ENCODE peak calls at places on chromosomes 5 and 9, in six cellular contexts. One of them, this sample, is unnamed.

GRCh38 chr5:85049020-85049419 is 664.3 kb upstream of the EDIL3 start:
- DNase-seq in adrenal gland: no peak
- DNase-seq in right lobe of liver: no peak
- DNase-seq in uterus: no peak
- DNase-seq in breast epithelium: no peak
- DNase-seq in Peyer's patch: no peak
- DNase-seq in this sample: no peak

GRCh38 chr5:53343187-53343586 is 137.2 kb upstream of the FST start:
- DNase-seq in adrenal gland: no peak
- DNase-seq in right lobe of liver: no peak
- DNase-seq in uterus: no peak
- DNase-seq in breast epithelium: no peak
- DNase-seq in Peyer's patch: no peak
- DNase-seq in this sample: peak; percentile 16

GRCh38 chr9:95574866-95575553 is 58.2 kb upstream of the PTCH1 start:
- DNase-seq in adrenal gland: no peak
- DNase-seq in right lobe of liver: no peak
- DNase-seq in uterus: no peak
- DNase-seq in breast epithelium: no peak
- DNase-seq in Peyer's patch: no peak
- DNase-seq in this sample: no peak

GRCh38 chr9:112072721-112073553 is 102.2 kb downstream of the SUSD1 start:
- DNase-seq in adrenal gland: no peak
- DNase-seq in right lobe of liver: no peak
- DNase-seq in uterus: no peak
- DNase-seq in breast epithelium: no peak
- DNase-seq in Peyer's patch: no peak
- DNase-seq in this sample: no peak

GRCh38 chr5:72123764-72124163 is 16.5 kb downstream of the MAP1B start:
- DNase-seq in adrenal gland: no peak
- DNase-seq in right lobe of liver: no peak
- DNase-seq in uterus: no peak
- DNase-seq in breast epithelium: no peak
- DNase-seq in Peyer's patch: no peak
- DNase-seq in this sample: no peak

GRCh38 chr9:133527444-133527920 is 2.7 kb upstream of the MYMK start:
- DNase-seq in adrenal gland: no peak
- DNase-seq in right lobe of liver: no peak
- DNase-seq in uterus: no peak
- DNase-seq in breast epithelium: no peak
- DNase-seq in Peyer's patch: no peak
- DNase-seq in this sample: no peak

GRCh38 chr9:123662057-123662776 is 267.7 kb downstream of the DENND1A start:
- DNase-seq in adrenal gland: no peak
- DNase-seq in right lobe of liver: no peak
- DNase-seq in uterus: no peak
- DNase-seq in breast epithelium: no peak
- DNase-seq in Peyer's patch: no peak
- DNase-seq in this sample: no peak

GRCh38 chr5:110726249-110727024 is at the start of gene TMEM232:
- DNase-seq in adrenal gland: peak; percentile 85
- DNase-seq in right lobe of liver: peak; percentile 75
- DNase-seq in uterus: peak; percentile 49
- DNase-seq in breast epithelium: peak; percentile 55
- DNase-seq in Peyer's patch: peak; percentile 88
- DNase-seq in this sample: peak; percentile 63

GRCh38 chr9:19117039-19117716 is 10.1 kb downstream of the PLIN2 start:
- DNase-seq in adrenal gland: no peak
- DNase-seq in right lobe of liver: no peak
- DNase-seq in uterus: no peak
- DNase-seq in breast epithelium: no peak
- DNase-seq in Peyer's patch: peak; percentile 30
- DNase-seq in this sample: no peak

GRCh38 chr9:127698985-127699670 is 7.7 kb upstream of the CFAP157 start:
- DNase-seq in adrenal gland: peak; percentile 99
- DNase-seq in right lobe of liver: peak; percentile 92
- DNase-seq in uterus: peak; percentile 98
- DNase-seq in breast epithelium: peak; percentile 96
- DNase-seq in Peyer's patch: peak; percentile 96
- DNase-seq in this sample: peak; percentile 99
- TF ChIP-seq CTCF in adrenal gland: peak; percentile 64
- TF ChIP-seq CTCF in right lobe of liver: no peak
- TF ChIP-seq CTCF in uterus: peak; percentile 31
- TF ChIP-seq CTCF in breast epithelium: peak; percentile 6
- TF ChIP-seq CTCF in Peyer's patch: no peak
- TF ChIP-seq CTCF in this sample: peak; percentile 43

DNA sequence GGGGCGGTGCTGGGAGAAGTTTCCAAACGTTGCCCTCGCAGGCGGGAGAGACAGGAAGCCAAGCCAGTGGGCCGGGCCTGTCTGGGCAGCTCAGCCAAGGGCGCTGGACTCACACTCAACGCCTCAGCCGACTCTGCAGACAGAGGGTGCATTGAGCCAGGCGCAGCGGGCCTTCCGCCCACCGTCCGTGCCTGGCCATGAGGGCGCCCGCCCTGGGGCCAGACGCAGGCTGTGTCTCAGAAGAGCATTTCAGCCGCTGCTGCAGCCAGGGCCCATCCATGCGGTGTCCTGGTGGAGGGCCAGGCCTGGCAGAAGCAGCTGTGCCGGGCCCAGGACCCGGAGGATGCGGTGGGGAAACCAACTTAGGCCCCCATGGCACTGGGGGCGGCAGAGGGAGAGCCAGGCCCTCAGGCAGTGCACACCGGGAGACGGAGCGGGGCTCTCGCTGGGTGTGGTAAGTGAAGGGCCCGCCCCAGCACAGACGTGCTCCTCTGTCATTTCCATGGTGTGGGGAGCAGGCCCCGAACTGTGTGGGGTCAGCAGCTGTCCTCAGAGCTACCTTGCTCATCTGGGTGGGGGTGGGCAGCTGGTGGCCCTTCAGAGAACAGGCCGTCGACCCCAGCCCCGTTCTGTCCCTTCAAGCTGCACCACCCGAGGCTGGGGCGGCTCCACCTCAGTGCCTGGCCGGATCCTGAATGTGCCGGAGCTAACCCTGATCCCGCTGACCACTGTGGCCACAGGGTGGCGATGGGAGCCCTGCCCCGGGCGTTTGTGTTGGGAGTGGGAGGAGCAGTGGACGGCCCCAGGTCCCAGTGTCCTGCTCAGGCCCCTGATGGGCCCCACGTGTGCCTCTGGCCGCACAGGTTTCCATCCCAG is 18.0 kb downstream of the DNLZ start:
- DNase-seq in adrenal gland: peak; percentile 71
- DNase-seq in right lobe of liver: peak; percentile 72
- DNase-seq in uterus: no peak
- DNase-seq in breast epithelium: no peak
- DNase-seq in Peyer's patch: peak; percentile 56
- DNase-seq in this sample: peak; percentile 39
- TF ChIP-seq POLR2A in adrenal gland: no peak
- TF ChIP-seq POLR2A in right lobe of liver: no peak
- TF ChIP-seq POLR2A in uterus: no peak
- TF ChIP-seq POLR2A in breast epithelium: no peak
- TF ChIP-seq POLR2A in Peyer's patch: no peak
- TF ChIP-seq POLR2A in this sample: no peak

GRCh38 chr5:35785601-35786085 is 71.0 kb upstream of the IL7R start:
- DNase-seq in adrenal gland: no peak
- DNase-seq in right lobe of liver: no peak
- DNase-seq in uterus: no peak
- DNase-seq in breast epithelium: no peak
- DNase-seq in Peyer's patch: no peak
- DNase-seq in this sample: no peak

GRCh38 chr5:35783551-35783950 is 73.1 kb upstream of the IL7R start:
- DNase-seq in adrenal gland: no peak
- DNase-seq in right lobe of liver: no peak
- DNase-seq in uterus: no peak
- DNase-seq in breast epithelium: no peak
- DNase-seq in Peyer's patch: no peak
- DNase-seq in this sample: no peak

GRCh38 chr5:35790462-35790822 is 66.2 kb upstream of the IL7R start:
- DNase-seq in adrenal gland: no peak
- DNase-seq in right lobe of liver: no peak
- DNase-seq in uterus: no peak
- DNase-seq in breast epithelium: no peak
- DNase-seq in Peyer's patch: no peak
- DNase-seq in this sample: no peak

GRCh38 chr5:35789732-35790461 is 66.8 kb upstream of the IL7R start:
- DNase-seq in adrenal gland: no peak
- DNase-seq in right lobe of liver: no peak
- DNase-seq in uterus: no peak
- DNase-seq in breast epithelium: no peak
- DNase-seq in Peyer's patch: no peak
- DNase-seq in this sample: no peak

GRCh38 chr5:35788724-35789123 is 68.0 kb upstream of the IL7R start:
- DNase-seq in adrenal gland: peak; percentile 18
- DNase-seq in right lobe of liver: no peak
- DNase-seq in uterus: peak; percentile 34
- DNase-seq in breast epithelium: no peak
- DNase-seq in Peyer's patch: no peak
- DNase-seq in this sample: no peak
- H3K4me1 ChIP-seq in adrenal gland: no peaks in the 10 kb centered on the region
- H3K4me1 ChIP-seq in right lobe of liver: no peaks in the 10 kb centered on the region
- H3K4me1 ChIP-seq in uterus: no peaks in the 10 kb centered on the region
- H3K4me1 ChIP-seq in breast epithelium: no peaks in the 10 kb centered on the region
- H3K4me1 ChIP-seq in Peyer's patch: no peaks in the 10 kb centered on the region
- H3K4me1 ChIP-seq in this sample: peaks cover 3% of the 10 kb centered on the region

GRCh38 chr5:66757219-66757833 is 161.1 kb downstream of the MAST4 start:
- DNase-seq in adrenal gland: peak; percentile 59
- DNase-seq in right lobe of liver: peak; percentile 31
- DNase-seq in uterus: peak; percentile 55
- DNase-seq in breast epithelium: no peak
- DNase-seq in Peyer's patch: peak; percentile 73
- DNase-seq in this sample: no peak
- TF ChIP-seq CTCF in adrenal gland: peak; percentile 67
- TF ChIP-seq CTCF in right lobe of liver: peak; percentile 58
- TF ChIP-seq CTCF in uterus: peak; percentile 39
- TF ChIP-seq CTCF in breast epithelium: no peak
- TF ChIP-seq CTCF in Peyer's patch: peak; percentile 10
- TF ChIP-seq CTCF in this sample: no peak

GRCh38 chr5:86617309-86617755 is 409 bp upstream of the COX7C start:
- DNase-seq in adrenal gland: no peak
- DNase-seq in right lobe of liver: no peak
- DNase-seq in uterus: no peak
- DNase-seq in breast epithelium: no peak
- DNase-seq in Peyer's patch: no peak
- DNase-seq in this sample: no peak

GRCh38 chr5:86613459-86613858 is 4.3 kb upstream of the COX7C start:
- DNase-seq in adrenal gland: no peak
- DNase-seq in right lobe of liver: no peak
- DNase-seq in uterus: no peak
- DNase-seq in breast epithelium: no peak
- DNase-seq in Peyer's patch: no peak
- DNase-seq in this sample: no peak

GRCh38 chr5:86623785-86624483 is 6.2 kb downstream of the COX7C start:
- DNase-seq in adrenal gland: no peak
- DNase-seq in right lobe of liver: no peak
- DNase-seq in uterus: no peak
- DNase-seq in breast epithelium: no peak
- DNase-seq in Peyer's patch: no peak
- DNase-seq in this sample: no peak

GRCh38 chr5:86617756-86618577 is at the start of gene COX7C:
- DNase-seq in adrenal gland: peak; percentile 91
- DNase-seq in right lobe of liver: peak; percentile 83
- DNase-seq in uterus: peak; percentile 96
- DNase-seq in breast epithelium: peak; percentile 84
- DNase-seq in Peyer's patch: peak; percentile 98
- DNase-seq in this sample: peak; percentile 92
- TF ChIP-seq POLR2A in adrenal gland: peak; percentile 88
- TF ChIP-seq POLR2A in right lobe of liver: peak; percentile 86
- TF ChIP-seq POLR2A in uterus: peak; percentile 74
- TF ChIP-seq POLR2A in breast epithelium: peak; percentile 54
- TF ChIP-seq POLR2A in Peyer's patch: peak; percentile 84
- TF ChIP-seq POLR2A in this sample: peak; percentile 82

DNA sequence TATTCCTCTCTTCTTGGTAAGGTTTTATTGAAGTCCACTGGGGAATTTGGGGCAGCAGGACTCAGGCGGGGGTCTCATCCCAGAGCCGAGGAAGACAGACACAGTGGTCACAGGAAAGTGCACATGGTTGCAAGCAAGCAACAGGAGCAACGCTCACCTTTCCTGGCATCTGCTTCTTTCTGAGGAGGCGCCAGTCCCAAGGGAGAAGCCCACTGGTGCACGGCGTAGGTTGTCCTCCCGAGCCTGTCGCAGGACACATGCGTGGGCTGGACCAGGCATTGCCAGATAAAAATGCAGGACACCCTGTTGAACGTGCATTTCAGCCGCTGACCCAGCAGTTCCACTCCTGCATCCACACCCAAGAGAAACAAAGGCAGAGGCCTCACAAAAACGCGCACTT is 72.4 kb upstream of the OLFM1 start:
- DNase-seq in adrenal gland: no peak
- DNase-seq in right lobe of liver: no peak
- DNase-seq in uterus: no peak
- DNase-seq in breast epithelium: no peak
- DNase-seq in Peyer's patch: no peak
- DNase-seq in this sample: no peak
- H3K4me1 ChIP-seq in adrenal gland: no peaks in the 10 kb centered on the region
- H3K4me1 ChIP-seq in right lobe of liver: no peaks in the 10 kb centered on the region
- H3K4me1 ChIP-seq in uterus: no peaks in the 10 kb centered on the region
- H3K4me1 ChIP-seq in breast epithelium: no peaks in the 10 kb centered on the region
- H3K4me1 ChIP-seq in Peyer's patch: no peaks in the 10 kb centered on the region
- H3K4me1 ChIP-seq in this sample: no peaks in the 10 kb centered on the region